ENCODE peak calls at places on chromosomes 2 and 18, in four cellular contexts. Y is GM12891, B is GM12878, W is K562. D is an unnamed sample.

GRCh38 chr2:30661173-30662107 is 145.8 kb downstream of the CAPN13 start:
- DNase-seq in Y (no peak), B (no peak), W (peak), D (no peak)

GRCh38 chr2:3547915-3548314 is 10.2 kb downstream of the RNASEH1 start:
- DNase-seq in Y (no peak), B (no peak), W (no peak), D (no peak)

GRCh38 chr2:176081993-176082884 is 1.5 kb downstream of the EVX2 start:
- DNase-seq in Y (no peak), B (no peak), W (no peak), D (no peak)

GRCh38 chr2:96534701-96535181 is 1.8 kb upstream of the ARID5A start:
- DNase-seq in Y (no peak), B (no peak), W (no peak), D (no peak)

GRCh38 chr2:202718614-202719013 is 83.8 kb downstream of the FAM117B start:
- DNase-seq in Y (no peak), B (no peak), W (no peak), D (no peak)

GRCh38 chr2:138504546-138505239 is 3.1 kb downstream of the SPOPL start:
- DNase-seq in Y (no peak), B (no peak), W (no peak), D (peak)

GRCh38 chr2:64288321-64288931 is 144.2 kb upstream of the PELI1 start:
- DNase-seq in Y (no peak), B (no peak), W (no peak), D (no peak)

GRCh38 chr2:10278029-10278762 is 24.5 kb upstream of the HPCAL1 start:
- DNase-seq in Y (no peak), B (no peak), W (peak), D (peak)

GRCh38 chr2:216695401-216695821 is at the start of gene IGFBP5:
- DNase-seq in Y (no peak), B (no peak), W (peak), D (no peak)

GRCh38 chr2:223306371-223306770 is 254.4 kb downstream of the KCNE4 start:
- DNase-seq in Y (no peak), B (no peak), W (no peak), D (peak)

GRCh38 chr2:47303341-47304148 is 99.4 kb upstream of the MSH2 start:
- DNase-seq in Y (no peak), B (no peak), W (no peak), D (no peak)

GRCh38 chr2:161134547-161135518 is 25.4 kb upstream of the TANK start:
- DNase-seq in Y (no peak), B (no peak), W (no peak), D (no peak)

GRCh38 chr2:231769170-231770136 is 11.6 kb downstream of the PDE6D start:
- DNase-seq in Y (no peak), B (peak), W (no peak), D (no peak)

GRCh38 chr18:46213295-46213694 is 109.1 kb downstream of the HAUS1 start:
- DNase-seq in Y (no peak), B (no peak), W (peak), D (no peak)

GRCh38 chr18:13800505-13801259 is 23.3 kb upstream of the MC5R start:
- DNase-seq in Y (peak), B (no peak), W (peak), D (peak)

GRCh38 chr2:144331652-144332355 is 188.1 kb downstream of the ZEB2 start:
- DNase-seq in Y (peak), B (no peak), W (peak), D (peak)

GRCh38 chr2:186910996-186911395 is 62.0 kb upstream of the ZSWIM2 start:
- DNase-seq in Y (no peak), B (no peak), W (no peak), D (no peak)

GRCh38 chr2:186913870-186914269 is 64.9 kb upstream of the ZSWIM2 start:
- DNase-seq in Y (peak), B (peak), W (no peak), D (no peak)

GRCh38 chr2:186911551-186912085 is 62.6 kb upstream of the ZSWIM2 start:
- DNase-seq in Y (no peak), B (no peak), W (no peak), D (no peak)

GRCh38 chr2:186909095-186909494 is 60.1 kb upstream of the ZSWIM2 start:
- DNase-seq in Y (no peak), B (no peak), W (no peak), D (no peak)

DNA sequence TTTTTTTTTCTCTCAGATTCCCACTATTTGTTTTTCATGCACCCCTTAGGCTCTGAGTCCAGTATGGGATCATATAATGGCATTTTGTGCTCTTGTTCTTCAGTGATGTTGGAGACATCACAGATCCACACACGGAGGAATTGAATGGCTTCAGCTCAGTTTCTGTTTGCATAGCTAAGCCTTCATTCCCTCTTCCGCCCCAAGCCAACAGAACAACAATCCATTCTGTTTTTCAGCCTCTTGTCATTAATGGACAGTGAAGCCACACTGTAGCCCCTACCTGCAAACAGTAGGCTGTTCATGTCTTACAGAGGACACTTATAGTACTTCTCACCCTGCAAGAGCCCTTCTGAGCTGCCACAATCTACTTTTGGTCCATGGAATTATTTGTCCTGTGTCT is 64.0 kb upstream of the ZSWIM2 start:
- DNase-seq in Y (no peak), B (no peak), W (no peak), D (no peak)
- TF ChIP-seq SPI1 in Y (no peak), B (no peak), W (no peak), D (no peak)

GRCh38 chr2:133513893-133514292 is 54.4 kb downstream of the NCKAP5 start:
- DNase-seq in Y (no peak), B (no peak), W (no peak), D (no peak)
- TF ChIP-seq POLR2AphosphoS5 in Y (no peak), B (no peak), W (no peak), D (no peak)

GRCh38 chr2:24821433-24821891 is 28.2 kb downstream of the CENPO start:
- DNase-seq in Y (no peak), B (no peak), W (no peak), D (no peak)
- TF ChIP-seq SPI1 in Y (no peak), B (no peak), W (no peak), D (no peak)

GRCh38 chr2:200909958-200910357 is 20.8 kb downstream of the NIF3L1 start:
- DNase-seq in Y (no peak), B (no peak), W (no peak), D (no peak)

GRCh38 chr2:200901459-200902072 is 12.4 kb downstream of the NIF3L1 start:
- DNase-seq in Y (peak), B (peak), W (peak), D (peak)

GRCh38 chr2:200905618-200906296 is 16.6 kb downstream of the NIF3L1 start:
- DNase-seq in Y (no peak), B (no peak), W (peak), D (peak)
- TF ChIP-seq POLR2AphosphoS5 in Y (no peak), B (no peak), W (no peak), D (no peak)

GRCh38 chr2:85242321-85242720 is 85.5 kb downstream of the TGOLN2 start:
- DNase-seq in Y (no peak), B (no peak), W (no peak), D (no peak)
- TF ChIP-seq SPI1 in Y (no peak), B (no peak), W (no peak), D (no peak)

GRCh38 chr2:95025406-95026319 is at the start of gene MAL:
- DNase-seq in Y (no peak), B (no peak), W (peak), D (no peak)
- TF ChIP-seq POLR2AphosphoS5 in Y (no peak), B (peak), W (no peak), D (no peak)

GRCh38 chr2:68579689-68580088 is 63.7 kb upstream of the PROKR1 start:
- DNase-seq in Y (no peak), B (no peak), W (no peak), D (no peak)

GRCh38 chr2:68574202-68574791 is 69.1 kb upstream of the PROKR1 start:
- DNase-seq in Y (no peak), B (no peak), W (no peak), D (no peak)

GRCh38 chr2:68577183-68577582 is 66.2 kb upstream of the PROKR1 start:
- DNase-seq in Y (no peak), B (no peak), W (no peak), D (no peak)
- TF ChIP-seq SPI1 in Y (no peak), B (no peak), W (no peak), D (no peak)

D was measured in HL-60.